ENCODE peak calls at places on chromosomes 16 and 17, in six cellular contexts. E is lung; M is A673; B is CD4-positive, alpha-beta T cell; P is Calu3; S is WTC11. O is an unnamed sample.

GRCh38 chr17:30345527-30346075 is 11.7 kb upstream of the TMIGD1 start:
- DNase-seq in S (no peak), P (peak; percentile 7), E (no peak), B (no peak), M (no peak), O (no peak)

GRCh38 chr17:260031-260791 is 78.8 kb upstream of the DOC2B start:
- DNase-seq in B (no peak), S (peak; percentile 31), P (no peak), M (no peak), E (no peak), O (no peak)

GRCh38 chr17:80469667-80470066 is 6.7 kb downstream of the NPTX1 start:
- DNase-seq in E (no peak), M (no peak), P (no peak), S (no peak), B (no peak), O (no peak)

GRCh38 chr16:68079616-68080344 is 5.4 kb upstream of the NFATC3 start:
- DNase-seq in M (no peak), B (peak; percentile 68), E (peak; percentile 75), S (no peak), P (no peak), O (peak; percentile 62)

GRCh38 chr16:4511441-4512082 is 27.0 kb downstream of the CDIP1 start:
- DNase-seq in S (peak; percentile 89), B (no peak), P (peak; percentile 73), E (peak; percentile 36), M (peak; percentile 60), O (peak; percentile 70)

GRCh38 chr16:86575754-86576557 is 2.4 kb upstream of the FOXL1 start:
- DNase-seq in P (peak; percentile 97), E (no peak), M (peak; percentile 93), S (peak; percentile 92), B (peak; percentile 44), O (peak; percentile 94)

GRCh38 chr17:30554839-30555751 is 77.9 kb downstream of the GOSR1 start:
- DNase-seq in B (peak; percentile 27), M (no peak), P (peak; percentile 29), E (no peak), S (peak; percentile 74), O (no peak)

GRCh38 chr16:88830250-88830649 is 18.5 kb upstream of the APRT start:
- DNase-seq in P (no peak), E (no peak), B (no peak), M (no peak), S (no peak), O (no peak)

GRCh38 chr16:53840472-53840871 is 136.5 kb downstream of the FTO start:
- DNase-seq in S (no peak), M (no peak), B (no peak), E (no peak), P (no peak), O (no peak)

GRCh38 chr16:68252383-68252782 is 7.2 kb downstream of the PLA2G15 start:
- DNase-seq in P (no peak), B (no peak), E (no peak), M (no peak), S (no peak), O (no peak)

GRCh38 chr17:80449930-80450576 is 26.4 kb downstream of the NPTX1 start:
- DNase-seq in B (no peak), P (no peak), E (no peak), S (no peak), M (no peak), O (no peak)

GRCh38 chr17:43324205-43324893 is 74.4 kb upstream of the ARL4D start:
- DNase-seq in E (no peak), P (peak; percentile 29), M (no peak), B (no peak), S (peak; percentile 46), O (no peak)
- TF ChIP-seq CTCF in E (no peak), P (no peak), M (no peak), B (no peak), S (peak; percentile 28), O (peak; percentile 28)

GRCh38 chr17:34163681-34164080 is 91.4 kb upstream of the CCL2 start:
- DNase-seq in E (no peak), P (no peak), M (peak; percentile 1), B (no peak), S (peak; percentile 44), O (no peak)
- TF ChIP-seq CTCF in E (no peak), P (no peak), M (peak; percentile 16), B (no peak), S (peak; percentile 39), O (peak; percentile 51)

GRCh38 chr16:83147244-83147643 is 520.5 kb downstream of the CDH13 start:
- DNase-seq in S (no peak), P (no peak), E (no peak), B (no peak), M (no peak), O (no peak)
- TF ChIP-seq CTCF in S (no peak), P (no peak), E (no peak), B (no peak), M (no peak), O (no peak)

GRCh38 chr17:28725660-28726395 is at the start of gene TLCD1:
- DNase-seq in P (peak; percentile 76), S (peak; percentile 77), E (peak; percentile 79), M (peak; percentile 80), B (peak; percentile 59), O (peak; percentile 80)
- TF ChIP-seq CTCF in P (no peak), S (no peak), E (no peak), M (no peak), B (no peak), O (no peak)

DNA sequence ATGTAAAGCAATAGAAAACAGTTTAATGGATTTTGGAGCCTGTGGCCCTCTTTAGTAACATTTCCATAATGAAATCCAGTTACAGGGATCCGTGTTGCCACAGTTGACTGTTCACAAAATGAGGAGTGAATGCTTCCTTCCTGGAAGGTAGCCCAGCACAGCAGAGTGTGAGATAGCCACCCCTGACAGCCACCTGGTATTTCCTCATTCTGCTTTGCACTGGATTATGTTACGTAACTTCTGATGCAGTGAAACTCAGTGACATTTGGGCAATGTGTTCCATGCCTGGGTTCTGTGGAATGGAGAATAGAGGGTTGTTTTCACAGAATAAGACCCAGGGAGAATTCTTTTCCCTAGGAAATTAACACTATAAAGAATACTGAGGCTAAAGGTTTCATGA is 517.2 kb downstream of the RBFOX1 start:
- DNase-seq in M (no peak), S (no peak), B (no peak), E (no peak), P (no peak), O (no peak)
- TF ChIP-seq CTCF in M (no peak), S (no peak), B (no peak), E (no peak), P (no peak), O (no peak)

GRCh38 chr17:41621916-41622315 is 2.5 kb downstream of the KRT17 start:
- DNase-seq in S (no peak), E (no peak), M (no peak), B (no peak), P (no peak), O (no peak)

GRCh38 chr17:41627316-41628072 is 3.1 kb upstream of the KRT17 start:
- DNase-seq in E (no peak), S (no peak), M (no peak), P (no peak), B (no peak), O (no peak)

GRCh38 chr17:41620583-41621434 is 3.6 kb downstream of the KRT17 start:
- DNase-seq in E (no peak), M (peak; percentile 73), B (peak; percentile 22), S (no peak), P (no peak), O (no peak)

GRCh38 chr17:41625602-41626001 is 1.2 kb upstream of the KRT17 start:
- DNase-seq in P (peak; percentile 95), B (peak; percentile 25), S (no peak), M (no peak), E (no peak), O (no peak)

DNA sequence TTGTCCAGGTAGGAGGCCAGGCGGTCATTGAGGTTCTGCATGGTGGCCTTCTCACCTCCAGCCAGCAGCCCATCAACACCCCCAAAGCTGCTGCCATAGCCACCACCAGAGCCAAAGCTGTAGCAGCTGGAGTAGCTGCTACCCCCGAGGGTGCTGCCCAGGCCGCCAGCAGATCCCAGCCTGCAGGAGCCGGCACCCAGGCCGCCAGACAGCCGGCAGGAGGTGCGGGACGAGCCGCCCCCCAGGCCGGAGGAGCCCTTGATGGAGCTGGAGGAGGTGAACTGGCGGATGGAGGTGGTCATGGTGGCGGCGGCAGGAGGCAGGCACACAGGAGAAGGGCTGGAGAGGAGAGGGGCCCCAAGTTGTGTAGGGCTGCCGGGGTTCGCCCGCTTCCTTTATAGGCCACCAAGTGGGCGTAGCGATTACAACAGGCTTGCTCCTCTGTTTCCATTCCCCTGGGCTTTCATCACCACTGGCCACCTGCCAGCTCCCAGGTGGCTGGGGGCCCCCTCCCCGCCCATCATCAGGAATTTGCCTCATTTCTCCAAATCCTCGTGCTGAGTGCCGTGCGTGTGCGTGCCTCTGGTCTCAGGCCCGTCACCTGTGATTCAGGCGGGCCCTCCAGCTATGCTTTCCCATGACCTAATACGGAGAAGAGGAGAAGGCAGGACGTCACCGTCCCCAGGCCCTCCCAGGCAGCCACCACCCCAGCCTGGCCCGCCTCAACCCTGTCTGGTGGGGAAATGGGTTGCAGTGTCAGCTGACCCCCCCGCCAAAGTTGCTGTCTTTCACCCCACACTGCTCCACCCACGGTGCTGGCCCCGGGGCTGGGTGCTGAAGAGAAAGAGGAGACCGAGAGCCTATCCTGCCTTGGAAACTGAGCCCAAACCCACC is at the start of gene KRT17:
- DNase-seq in M (peak; percentile 29), P (peak; percentile 96), E (no peak), S (no peak), B (peak; percentile 19), O (no peak)
- TF ChIP-seq CTCF in M (no peak), P (peak; percentile 57), E (no peak), S (no peak), B (no peak), O (no peak)

GRCh38 chr16:72740346-72740745 is 307.6 kb downstream of the ZFHX3 start:
- DNase-seq in E (no peak), S (no peak), M (no peak), B (no peak), P (no peak), O (no peak)

GRCh38 chr16:72739577-72739976 is 308.4 kb downstream of the ZFHX3 start:
- DNase-seq in B (no peak), E (no peak), S (no peak), P (no peak), M (peak; percentile 58), O (no peak)

GRCh38 chr16:72736074-72736473 is 311.9 kb downstream of the ZFHX3 start:
- DNase-seq in M (no peak), S (no peak), B (no peak), E (no peak), P (no peak), O (peak; percentile 9)
- TF ChIP-seq CTCF in M (no peak), S (no peak), B (no peak), E (no peak), P (no peak), O (no peak)

O was measured in nephron progenitor cell.